ENCODE peak calls at places on chromosome 1, in nine cellular contexts. A, X, E, S, N, B, I, C and L are unnamed samples.

GRCh38 chr1:118304722-118305344 is 119.8 kb upstream of the SPAG17 start:
- DNase-seq in A (peak; percentile 46), X (peak; percentile 42), E (peak; percentile 9), S (peak; percentile 1), N (no peak), B (peak; percentile 4), I (no peak), C (no peak), L (peak; percentile 58)

GRCh38 chr1:81877940-81878339 is 77.2 kb downstream of the ADGRL2 start:
- DNase-seq in A (no peak), X (no peak), E (no peak), S (no peak), N (no peak), B (no peak), I (no peak), C (no peak), L (peak; percentile 44)

GRCh38 chr1:114756009-114756892 is 1.5 kb downstream of the CSDE1 start:
- DNase-seq in A (no peak), X (no peak), E (no peak), S (no peak), N (no peak), B (no peak), I (no peak), C (no peak), L (peak; percentile 44)

GRCh38 chr1:38059632-38060286 is 13.2 kb upstream of the POU3F1 start:
- DNase-seq in A (no peak), X (no peak), E (no peak), S (no peak), N (no peak), B (no peak), I (no peak), C (no peak), L (no peak)

GRCh38 chr1:186887198-186887597 is 58.4 kb downstream of the PLA2G4A start:
- DNase-seq in A (no peak), X (no peak), E (no peak), S (no peak), N (no peak), B (no peak), I (no peak), C (no peak), L (no peak)

GRCh38 chr1:46133946-46134345 is 1.5 kb upstream of the PIK3R3 start:
- DNase-seq in A (no peak), X (no peak), E (no peak), S (peak; percentile 62), N (no peak), B (no peak), I (no peak), C (no peak), L (peak; percentile 48)

GRCh38 chr1:151157067-151157531 is 650 bp downstream of the TNFAIP8L2 start:
- DNase-seq in A (peak; percentile 95), X (peak; percentile 8), E (no peak), S (no peak), N (no peak), B (no peak), I (no peak), C (no peak), L (no peak)

GRCh38 chr1:205961970-205962820 is 18.9 kb upstream of the SLC26A9 start:
- DNase-seq in A (no peak), X (no peak), E (no peak), S (peak; percentile 27), N (no peak), B (no peak), I (no peak), C (no peak), L (no peak)

GRCh38 chr1:10032287-10032589 is 520 bp upstream of the UBE4B start:
- DNase-seq in A (no peak), X (no peak), E (no peak), S (no peak), N (no peak), B (no peak), I (no peak), C (no peak), L (no peak)

GRCh38 chr1:24266398-24266941 is 52.7 kb upstream of the GRHL3 start:
- DNase-seq in A (no peak), X (no peak), E (peak; percentile 16), S (no peak), N (no peak), B (peak; percentile 91), I (no peak), C (no peak), L (no peak)